ENCODE peak calls at places on chromosomes 6 and 20, in four cellular contexts. Q is HCT116, L is H1, H is IMR-90. Z is an unnamed sample.

GRCh38 chr20:9218412-9219001 is 149.6 kb downstream of the PLCB4 start:
- DNase-seq in L (no peak), H (peak), Q (no peak), Z (no peak)

GRCh38 chr20:32842688-32843524 is 15.8 kb upstream of the EFCAB8 start:
- DNase-seq in L (no peak), Q (no peak), H (no peak), Z (no peak)

GRCh38 chr20:43955244-43956191 is 40.9 kb downstream of the TOX2 start:
- DNase-seq in Q (peak), L (no peak), H (peak), Z (peak)

GRCh38 chr6:106461084-106461483 is 100.6 kb downstream of the CRYBG1 start:
- DNase-seq in Q (no peak), L (no peak), H (no peak), Z (no peak)

GRCh38 chr6:51265426-51265825 is 446.8 kb downstream of the TFAP2B start:
- DNase-seq in Q (no peak), L (no peak), H (no peak), Z (no peak)

GRCh38 chr6:29489286-29489685 is 1.5 kb upstream of the MAS1L start:
- DNase-seq in H (no peak), Q (no peak), L (no peak), Z (no peak)

GRCh38 chr20:17807670-17808069 is 107.9 kb downstream of the BANF2 start:
- DNase-seq in Q (no peak), L (no peak), H (peak), Z (no peak)

GRCh38 chr20:50494428-50494827 is 15.8 kb upstream of the PTPN1 start:
- DNase-seq in L (no peak), Q (no peak), H (no peak), Z (no peak)

GRCh38 chr6:21186479-21187055 is 407.0 kb upstream of the SOX4 start:
- DNase-seq in H (peak), L (no peak), Q (no peak), Z (no peak)

GRCh38 chr6:5261545-5262109 is 314 bp downstream of the FARS2 start:
- DNase-seq in H (no peak), Q (no peak), L (no peak), Z (no peak)
- TF ChIP-seq CEBPB in H (no peak), Q (no peak), L (no peak), Z (no peak)

GRCh38 chr6:45420083-45420908 is 42.6 kb upstream of the SUPT3H start:
- DNase-seq in H (peak), L (no peak), Q (no peak), Z (no peak)
- H3K4me3 ChIP-seq in H (peak), L (peak), Q (peak), Z (peak)

GRCh38 chr20:8200220-8200619 is 68.2 kb downstream of the PLCB1 start:
- DNase-seq in H (no peak), L (no peak), Q (no peak), Z (no peak)

GRCh38 chr20:8190043-8190880 is 58.2 kb downstream of the PLCB1 start:
- DNase-seq in H (no peak), L (no peak), Q (no peak), Z (no peak)

GRCh38 chr20:8196096-8196495 is 64.0 kb downstream of the PLCB1 start:
- DNase-seq in L (no peak), Q (no peak), H (no peak), Z (no peak)

GRCh38 chr20:8194721-8195120 is 62.7 kb downstream of the PLCB1 start:
- DNase-seq in H (peak), Q (no peak), L (no peak), Z (no peak)
- TF ChIP-seq CEBPB in H (no peak), Q (no peak), L (no peak), Z (no peak)

GRCh38 chr20:30812739-30813411 is 444.6 kb upstream of the DEFB115 start:
- DNase-seq in Q (no peak), L (no peak), H (no peak), Z (no peak)

GRCh38 chr20:30816182-30816645 is 441.2 kb upstream of the DEFB115 start:
- DNase-seq in L (no peak), Q (no peak), H (no peak), Z (no peak)

GRCh38 chr20:30815577-30816181 is 441.8 kb upstream of the DEFB115 start:
- DNase-seq in L (no peak), Q (no peak), H (no peak), Z (no peak)

GRCh38 chr20:30811896-30812671 is 445.4 kb upstream of the DEFB115 start:
- DNase-seq in H (peak), Q (no peak), L (no peak), Z (no peak)
- H3K4me3 ChIP-seq in H (no peak), Q (no peak), L (no peak), Z (no peak)

DNA sequence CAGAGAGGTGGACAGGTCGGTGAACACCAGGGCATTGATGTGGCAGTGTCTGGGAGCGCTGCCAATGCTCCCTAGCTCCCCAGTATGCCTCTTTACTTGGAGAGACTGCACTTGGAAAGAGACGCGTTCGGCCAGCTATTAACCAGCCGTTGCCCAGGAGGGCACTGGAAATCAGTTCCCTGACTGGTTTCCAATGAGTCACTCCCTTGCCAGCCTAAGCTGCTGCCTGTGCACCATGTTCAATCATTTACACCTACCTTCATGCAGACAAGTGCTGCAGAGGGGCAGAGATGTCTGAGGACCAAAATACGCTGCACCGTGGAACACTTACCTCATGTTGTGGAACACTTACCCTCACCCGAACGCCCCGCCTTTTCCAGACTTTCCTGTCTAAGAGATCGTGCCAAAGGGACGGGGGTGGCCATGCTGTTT is 151.6 kb downstream of the SOBP start:
- DNase-seq in L (no peak), Q (no peak), H (no peak), Z (no peak)
- TF ChIP-seq CEBPB in L (no peak), Q (no peak), H (no peak), Z (no peak)

Z was measured in A549.